ENCODE peak calls at places on chromosomes 4 and X, in seven cellular contexts. B, W, G, P, J, Y and F are unnamed samples.

GRCh38 chrX:17377795-17378194 is 2.8 kb downstream of the NHS start:
- DNase-seq in B (no peak), W (no peak), G (no peak), P (no peak), J (no peak), Y (no peak), F (no peak)

GRCh38 chr4:137015759-137016409 is 516.4 kb downstream of the PCDH18 start:
- DNase-seq in B (no peak), W (no peak), G (no peak), P (no peak), J (no peak), Y (no peak), F (no peak)

GRCh38 chrX:133989491-133989890 is 4.1 kb upstream of the GPC3 start:
- DNase-seq in B (no peak), W (no peak), G (no peak), P (no peak), J (no peak), Y (no peak), F (no peak)

GRCh38 chr4:102675142-102675541 is 85.6 kb downstream of the MANBA start:
- DNase-seq in B (no peak), W (no peak), G (no peak), P (no peak), J (no peak), Y (no peak), F (no peak)

GRCh38 chr4:166019441-166019840 is 146.4 kb downstream of the TLL1 start:
- DNase-seq in B (no peak), W (no peak), G (no peak), P (no peak), J (no peak), Y (no peak), F (no peak)

GRCh38 chrX:39065051-39065871 is 264.0 kb downstream of the MID1IP1 start:
- DNase-seq in B (no peak), W (no peak), G (no peak), P (peak), J (no peak), Y (no peak), F (peak)

GRCh38 chr4:176549161-176549865 is 229.5 kb downstream of the SPCS3 start:
- DNase-seq in B (no peak), W (no peak), G (no peak), P (no peak), J (no peak), Y (peak), F (no peak)

GRCh38 chrX:69124108-69124507 is 41.1 kb downstream of the PJA1 start:
- DNase-seq in B (no peak), W (no peak), G (no peak), P (no peak), J (no peak), Y (no peak), F (no peak)

GRCh38 chrX:48465336-48465933 is 4.6 kb downstream of the SLC38A5 start:
- DNase-seq in B (no peak), W (no peak), G (no peak), P (no peak), J (no peak), Y (no peak), F (no peak)

GRCh38 chr4:94588900-94589693 is 137.4 kb downstream of the PDLIM5 start:
- DNase-seq in B (no peak), W (no peak), G (no peak), P (no peak), J (no peak), Y (no peak), F (no peak)

GRCh38 chr4:1805493-1806222 is 12.6 kb downstream of the FGFR3 start:
- DNase-seq in B (peak), W (no peak), G (no peak), P (no peak), J (no peak), Y (no peak), F (no peak)

GRCh38 chrX:132463411-132463810 is 25.4 kb downstream of the MBNL3 start:
- DNase-seq in B (no peak), W (no peak), G (no peak), P (no peak), J (no peak), Y (no peak), F (peak)

GRCh38 chr4:107265859-107266258 is 229.7 kb upstream of the DKK2 start:
- DNase-seq in B (no peak), W (no peak), G (no peak), P (no peak), J (no peak), Y (no peak), F (no peak)

GRCh38 chr4:97498875-97499274 is 644.4 kb downstream of the STPG2 start:
- DNase-seq in B (no peak), W (no peak), G (no peak), P (no peak), J (no peak), Y (peak), F (no peak)

GRCh38 chr4:118772149-118773081 is 63.5 kb downstream of the SEC24D start:
- DNase-seq in B (no peak), W (no peak), G (peak), P (peak), J (no peak), Y (peak), F (no peak)

GRCh38 chr4:73341454-73341853 is 62.6 kb upstream of the ALB start:
- DNase-seq in B (no peak), W (no peak), G (no peak), P (peak), J (no peak), Y (peak), F (peak)

GRCh38 chr4:68630371-68630770 is 40.1 kb downstream of the UGT2B15 start:
- DNase-seq in B (no peak), W (no peak), G (no peak), P (no peak), J (no peak), Y (no peak), F (no peak)

GRCh38 chr4:148857234-148857972 is 415.2 kb upstream of the NR3C2 start:
- DNase-seq in B (no peak), W (no peak), G (no peak), P (no peak), J (no peak), Y (no peak), F (no peak)